ENCODE peak calls at places on chromosomes 11 and 22, in ten cellular contexts. L is stomach; K is tibial nerve; M is CD8-positive, alpha-beta T cell; R is neural progenitor cell; O is sigmoid colon; I is CD4-positive, alpha-beta memory T cell; E is psoas muscle; H is A549; J is body of pancreas. A is an unnamed sample.

GRCh38 chr11:108253176-108253575 is 30.3 kb downstream of the ATM start:
- DNase-seq in O (no peak), M (no peak), K (no peak), R (no peak), E (no peak), I (no peak), J (no peak), H (no peak), L (no peak), A (no peak)

GRCh38 chr11:132312161-132312560 is 941.7 kb downstream of the NTM start:
- DNase-seq in L (no peak), K (no peak), M (no peak), H (no peak), E (no peak), I (no peak), R (no peak), O (no peak), J (no peak), A (no peak)

GRCh38 chr11:86202013-86202336 is 42.6 kb upstream of the EED start:
- DNase-seq in E (no peak), I (no peak), J (no peak), L (no peak), M (no peak), H (no peak), R (no peak), K (no peak), O (no peak), A (no peak)

GRCh38 chr11:110366234-110366633 is 63.5 kb upstream of the FDX1 start:
- DNase-seq in J (peak; percentile 65), K (peak; percentile 25), M (no peak), R (no peak), H (no peak), E (peak; percentile 53), O (no peak), I (no peak), L (peak; percentile 74), A (no peak)

GRCh38 chr11:117670924-117671323 is 126.1 kb downstream of the DSCAML1 start:
- DNase-seq in R (no peak), L (no peak), M (no peak), E (no peak), I (no peak), H (no peak), J (no peak), O (no peak), K (no peak), A (no peak)

GRCh38 chr11:89477175-89477574 is 14.0 kb downstream of the NOX4 start:
- DNase-seq in I (no peak), R (peak; percentile 8), L (peak; percentile 56), J (peak; percentile 30), O (no peak), E (no peak), K (no peak), M (no peak), H (no peak), A (no peak)

GRCh38 chr11:88102595-88102929 is 72.7 kb downstream of the RAB38 start:
- DNase-seq in I (no peak), E (no peak), O (no peak), R (no peak), L (no peak), K (no peak), J (no peak), M (no peak), H (no peak), A (no peak)

GRCh38 chr11:93983542-93984204 is 37.5 kb upstream of the HEPHL1 start:
- DNase-seq in O (no peak), I (no peak), H (no peak), K (no peak), J (no peak), R (no peak), L (no peak), E (no peak), M (no peak), A (no peak)

GRCh38 chr11:35546317-35546716 is 20.9 kb upstream of the PAMR1 start:
- DNase-seq in O (no peak), J (no peak), L (no peak), I (no peak), R (no peak), M (no peak), H (no peak), E (no peak), K (no peak), A (no peak)

GRCh38 chr11:86158716-86159669 is 85.6 kb upstream of the EED start:
- DNase-seq in J (no peak), O (no peak), R (no peak), L (no peak), K (no peak), H (no peak), M (no peak), I (no peak), E (no peak), A (no peak)

GRCh38 chr11:123083623-123084029 is 21.7 kb upstream of the HSPA8 start:
- DNase-seq in R (no peak), L (peak; percentile 76), O (peak; percentile 94), H (peak; percentile 51), E (peak; percentile 83), M (peak; percentile 70), J (peak; percentile 79), K (peak; percentile 90), I (peak; percentile 91), A (no peak)

GRCh38 chr22:48396785-48397530 is 1430.7 kb downstream of the BRD1 start:
- DNase-seq in O (no peak), L (no peak), I (no peak), K (no peak), M (no peak), E (no peak), R (no peak), J (no peak), H (no peak), A (no peak)

GRCh38 chr22:48396091-48396784 is 1431.4 kb downstream of the BRD1 start:
- DNase-seq in R (no peak), O (no peak), I (no peak), K (no peak), E (no peak), H (no peak), M (no peak), J (no peak), L (no peak), A (no peak)

GRCh38 chr22:48394787-48395620 is 1432.7 kb downstream of the BRD1 start:
- DNase-seq in M (no peak), O (no peak), H (no peak), J (no peak), R (no peak), L (no peak), I (no peak), E (no peak), K (no peak), A (no peak)

GRCh38 chr22:48398181-48398905 is 1429.3 kb downstream of the BRD1 start:
- DNase-seq in J (no peak), M (no peak), E (no peak), R (no peak), K (no peak), I (no peak), L (no peak), H (no peak), O (no peak), A (peak; percentile 5)

GRCh38 chr22:48397531-48398180 is 1430.0 kb downstream of the BRD1 start:
- DNase-seq in I (no peak), K (no peak), M (no peak), J (no peak), R (no peak), H (no peak), O (no peak), L (no peak), E (no peak), A (no peak)
- H3K27ac ChIP-seq in I (no peak overlapping the region), K (no peak overlapping the region), M (no peak overlapping the region), J (no peak overlapping the region), R (no peak overlapping the region), H (peak overlapping the region; percentile 38), O (no peak overlapping the region), L (no peak overlapping the region), E (no peak overlapping the region), A (no peak overlapping the region)

DNA sequence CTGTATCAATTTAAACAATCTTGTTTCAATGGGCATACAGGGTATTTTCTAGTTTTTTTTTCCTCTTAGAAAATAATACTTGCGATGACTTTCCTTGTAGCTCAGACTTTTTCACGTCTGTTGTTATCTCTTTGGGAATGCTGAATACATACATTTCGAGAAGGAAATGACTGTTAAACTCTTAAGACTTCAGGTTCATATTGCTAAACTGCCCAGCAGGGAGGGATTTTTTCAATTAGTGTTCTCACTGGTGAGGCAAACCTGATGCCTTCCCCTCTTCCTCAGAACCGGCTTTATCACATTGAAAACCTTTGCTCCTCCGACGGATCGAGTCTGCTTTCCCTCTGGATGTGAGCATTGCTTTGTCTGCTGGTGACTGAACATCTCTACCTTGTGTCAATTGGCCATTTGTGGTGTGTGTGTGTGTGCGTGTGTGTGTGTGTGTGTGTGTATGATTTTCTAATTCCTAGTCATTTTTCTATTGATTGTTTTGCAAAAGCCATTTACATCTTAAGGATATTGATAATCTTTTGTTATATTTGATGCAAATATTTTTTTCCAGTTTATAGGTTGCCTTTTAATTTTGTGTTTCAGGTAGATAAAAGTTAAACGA is 6.6 kb downstream of the NEAT1 start:
- DNase-seq in H (no peak), E (no peak), R (peak; percentile 32), I (no peak), O (peak; percentile 69), K (peak; percentile 50), J (peak; percentile 45), L (peak; percentile 43), M (no peak), A (no peak)
- H3K4me3 ChIP-seq in H (peak overlapping the region; percentile 95), E (peak overlapping the region; percentile 86), R (no peak overlapping the region), I (peak overlapping the region; percentile 19), O (peak overlapping the region; percentile 88), K (peak overlapping the region; percentile 89), J (no peak overlapping the region), L (peak overlapping the region; percentile 92), M (peak overlapping the region; percentile 43), A (peak overlapping the region; percentile 85)

GRCh38 chr11:77542296-77542695 is 47.5 kb upstream of the AQP11 start:
- DNase-seq in L (no peak), M (no peak), E (no peak), O (no peak), H (no peak), J (no peak), K (no peak), I (no peak), R (no peak), A (no peak)

GRCh38 chr11:77548552-77549439 is 41.0 kb upstream of the AQP11 start:
- DNase-seq in L (no peak), O (no peak), K (no peak), R (no peak), I (no peak), J (no peak), E (no peak), M (no peak), H (no peak), A (no peak)

GRCh38 chr11:77547863-77548551 is 41.7 kb upstream of the AQP11 start:
- DNase-seq in L (no peak), J (peak; percentile 33), R (peak; percentile 80), H (peak; percentile 57), K (peak; percentile 38), I (no peak), E (no peak), M (peak; percentile 39), O (no peak), A (no peak)

GRCh38 chr11:77547047-77547836 is 42.5 kb upstream of the AQP11 start:
- DNase-seq in O (no peak), H (no peak), M (no peak), R (no peak), L (no peak), E (no peak), K (no peak), J (no peak), I (no peak), A (no peak)
- H3K27ac ChIP-seq in O (no peak overlapping the region), H (no peak overlapping the region), M (no peak overlapping the region), R (no peak overlapping the region), L (no peak overlapping the region), E (no peak overlapping the region), K (no peak overlapping the region), J (no peak overlapping the region), I (no peak overlapping the region), A (no peak overlapping the region)

GRCh38 chr11:22830082-22830414 is 447 bp upstream of the SVIP start:
- DNase-seq in M (no peak), R (no peak), L (no peak), J (no peak), K (no peak), H (no peak), O (no peak), I (no peak), E (no peak), A (no peak)
- H3K4me3 ChIP-seq in M (peak overlapping the region; percentile 86), R (peak overlapping the region; percentile 86), L (peak overlapping the region; percentile 93), J (no peak overlapping the region), K (no peak overlapping the region), H (peak overlapping the region; percentile 80), O (peak overlapping the region; percentile 91), I (peak overlapping the region; percentile 81), E (peak overlapping the region; percentile 94), A (peak overlapping the region; percentile 92)

A was measured in dorsolateral prefrontal cortex.